ENCODE peak calls at places on chromosome 14, in six cellular contexts. One of them, this sample, is unnamed. For H3K27me3, the result is how much of the 10 kb centered on the place peaks cover.

GRCh38 chr14:74875204-74875603 is 741 bp downstream of the PROX2 start:
- DNase-seq in mesendoderm: no peak
- DNase-seq in Caco-2: no peak
- DNase-seq in tibial nerve: no peak
- DNase-seq in adipocyte: no peak
- DNase-seq in thyroid gland: no peak
- DNase-seq in this sample: no peak

GRCh38 chr14:61350427-61350826 is 29.0 kb downstream of the PRKCH start:
- DNase-seq in mesendoderm: no peak
- DNase-seq in Caco-2: no peak
- DNase-seq in tibial nerve: no peak
- DNase-seq in adipocyte: no peak
- DNase-seq in thyroid gland: no peak
- DNase-seq in this sample: no peak

GRCh38 chr14:105528197-105528858 is 1.9 kb downstream of the TMEM121 start:
- DNase-seq in mesendoderm: peak
- DNase-seq in Caco-2: peak
- DNase-seq in tibial nerve: peak
- DNase-seq in adipocyte: peak
- DNase-seq in thyroid gland: peak
- DNase-seq in this sample: peak

GRCh38 chr14:79641371-79641770 is 569.9 kb downstream of the DIO2 start:
- DNase-seq in mesendoderm: no peak
- DNase-seq in Caco-2: no peak
- DNase-seq in tibial nerve: no peak
- DNase-seq in adipocyte: no peak
- DNase-seq in thyroid gland: no peak
- DNase-seq in this sample: no peak

GRCh38 chr14:74429221-74429691 is 3.2 kb upstream of the SYNDIG1L start:
- DNase-seq in mesendoderm: peak
- DNase-seq in Caco-2: no peak
- DNase-seq in tibial nerve: no peak
- DNase-seq in adipocyte: no peak
- DNase-seq in thyroid gland: no peak
- DNase-seq in this sample: no peak

GRCh38 chr14:91233936-91234790 is 10.3 kb downstream of the GPR68 start:
- DNase-seq in mesendoderm: no peak
- DNase-seq in Caco-2: no peak
- DNase-seq in tibial nerve: no peak
- DNase-seq in adipocyte: no peak
- DNase-seq in thyroid gland: no peak
- DNase-seq in this sample: no peak

GRCh38 chr14:75572104-75572503 is 6.3 kb upstream of the FLVCR2 start:
- DNase-seq in mesendoderm: no peak
- DNase-seq in Caco-2: no peak
- DNase-seq in tibial nerve: no peak
- DNase-seq in adipocyte: no peak
- DNase-seq in thyroid gland: no peak
- DNase-seq in this sample: no peak

GRCh38 chr14:21498540-21499526 is 12.3 kb downstream of the METTL3 start:
- DNase-seq in mesendoderm: peak
- DNase-seq in Caco-2: peak
- DNase-seq in tibial nerve: no peak
- DNase-seq in adipocyte: peak
- DNase-seq in thyroid gland: no peak
- DNase-seq in this sample: no peak

GRCh38 chr14:66662374-66662773 is 154.4 kb downstream of the GPHN start:
- DNase-seq in mesendoderm: peak
- DNase-seq in Caco-2: peak
- DNase-seq in tibial nerve: no peak
- DNase-seq in adipocyte: peak
- DNase-seq in thyroid gland: no peak
- DNase-seq in this sample: no peak

GRCh38 chr14:105858676-105859025 is 332.3 kb downstream of the TMEM121 start:
- DNase-seq in mesendoderm: no peak
- DNase-seq in Caco-2: no peak
- DNase-seq in tibial nerve: peak
- DNase-seq in adipocyte: no peak
- DNase-seq in thyroid gland: no peak
- DNase-seq in this sample: no peak

GRCh38 chr14:95387826-95388445 is 68.2 kb upstream of the CLMN start:
- DNase-seq in mesendoderm: no peak
- DNase-seq in Caco-2: no peak
- DNase-seq in tibial nerve: no peak
- DNase-seq in adipocyte: no peak
- DNase-seq in thyroid gland: no peak
- DNase-seq in this sample: no peak

GRCh38 chr14:95386536-95386935 is 66.8 kb upstream of the CLMN start:
- DNase-seq in mesendoderm: peak
- DNase-seq in Caco-2: no peak
- DNase-seq in tibial nerve: no peak
- DNase-seq in adipocyte: no peak
- DNase-seq in thyroid gland: no peak
- DNase-seq in this sample: no peak

GRCh38 chr14:95392841-95393240 is 73.1 kb upstream of the CLMN start:
- DNase-seq in mesendoderm: no peak
- DNase-seq in Caco-2: no peak
- DNase-seq in tibial nerve: no peak
- DNase-seq in adipocyte: no peak
- DNase-seq in thyroid gland: no peak
- DNase-seq in this sample: no peak

GRCh38 chr14:95388699-95389098 is 69.0 kb upstream of the CLMN start:
- DNase-seq in mesendoderm: no peak
- DNase-seq in Caco-2: no peak
- DNase-seq in tibial nerve: no peak
- DNase-seq in adipocyte: no peak
- DNase-seq in thyroid gland: no peak
- DNase-seq in this sample: no peak

GRCh38 chr14:95389471-95390011 is 69.8 kb upstream of the CLMN start:
- DNase-seq in mesendoderm: no peak
- DNase-seq in Caco-2: no peak
- DNase-seq in tibial nerve: peak
- DNase-seq in adipocyte: no peak
- DNase-seq in thyroid gland: peak
- DNase-seq in this sample: peak
- H3K27me3 ChIP-seq in mesendoderm: under half
- H3K27me3 ChIP-seq in Caco-2: under half
- H3K27me3 ChIP-seq in tibial nerve: under half
- H3K27me3 ChIP-seq in adipocyte: under half
- H3K27me3 ChIP-seq in thyroid gland: under half
- H3K27me3 ChIP-seq in this sample: under half

DNA sequence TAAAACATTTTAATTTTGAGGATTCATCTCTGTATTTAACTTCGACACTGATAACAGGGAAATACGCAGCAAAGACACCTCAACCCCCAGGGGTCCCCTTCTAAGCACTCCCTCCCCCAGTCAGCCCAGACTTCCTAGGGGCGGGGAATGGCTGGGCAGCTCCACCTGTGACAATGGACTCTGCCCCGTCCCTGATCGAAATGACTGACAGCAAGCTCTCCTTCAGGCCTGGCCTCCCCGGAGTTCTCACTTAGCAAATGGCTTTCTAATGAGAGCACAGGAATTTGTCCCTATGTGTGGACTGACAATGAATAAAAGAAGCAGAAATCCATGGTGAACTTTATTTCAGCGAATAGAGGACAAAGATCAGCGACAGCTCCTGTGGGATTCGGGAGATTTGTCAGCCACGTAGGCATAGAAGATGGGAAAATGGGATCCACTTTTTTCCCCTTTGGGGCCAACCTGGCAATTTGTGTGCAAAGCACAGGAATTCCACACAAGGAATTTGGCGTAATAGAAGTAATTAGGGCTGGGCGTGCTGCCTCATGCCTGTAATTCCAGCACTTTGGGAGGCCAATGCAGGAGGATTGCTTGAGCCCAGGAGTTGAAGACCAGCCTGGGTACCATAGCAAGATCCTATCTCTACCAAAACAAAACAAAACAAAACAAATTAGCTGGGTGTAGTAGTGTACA is 63.8 kb downstream of the TNFAIP2 start:
- DNase-seq in mesendoderm: peak
- DNase-seq in Caco-2: peak
- DNase-seq in tibial nerve: no peak
- DNase-seq in adipocyte: no peak
- DNase-seq in thyroid gland: no peak
- DNase-seq in this sample: no peak
- H3K27me3 ChIP-seq in mesendoderm: under half
- H3K27me3 ChIP-seq in Caco-2: under half
- H3K27me3 ChIP-seq in tibial nerve: half or more
- H3K27me3 ChIP-seq in adipocyte: under half
- H3K27me3 ChIP-seq in thyroid gland: under half
- H3K27me3 ChIP-seq in this sample: under half

DNA sequence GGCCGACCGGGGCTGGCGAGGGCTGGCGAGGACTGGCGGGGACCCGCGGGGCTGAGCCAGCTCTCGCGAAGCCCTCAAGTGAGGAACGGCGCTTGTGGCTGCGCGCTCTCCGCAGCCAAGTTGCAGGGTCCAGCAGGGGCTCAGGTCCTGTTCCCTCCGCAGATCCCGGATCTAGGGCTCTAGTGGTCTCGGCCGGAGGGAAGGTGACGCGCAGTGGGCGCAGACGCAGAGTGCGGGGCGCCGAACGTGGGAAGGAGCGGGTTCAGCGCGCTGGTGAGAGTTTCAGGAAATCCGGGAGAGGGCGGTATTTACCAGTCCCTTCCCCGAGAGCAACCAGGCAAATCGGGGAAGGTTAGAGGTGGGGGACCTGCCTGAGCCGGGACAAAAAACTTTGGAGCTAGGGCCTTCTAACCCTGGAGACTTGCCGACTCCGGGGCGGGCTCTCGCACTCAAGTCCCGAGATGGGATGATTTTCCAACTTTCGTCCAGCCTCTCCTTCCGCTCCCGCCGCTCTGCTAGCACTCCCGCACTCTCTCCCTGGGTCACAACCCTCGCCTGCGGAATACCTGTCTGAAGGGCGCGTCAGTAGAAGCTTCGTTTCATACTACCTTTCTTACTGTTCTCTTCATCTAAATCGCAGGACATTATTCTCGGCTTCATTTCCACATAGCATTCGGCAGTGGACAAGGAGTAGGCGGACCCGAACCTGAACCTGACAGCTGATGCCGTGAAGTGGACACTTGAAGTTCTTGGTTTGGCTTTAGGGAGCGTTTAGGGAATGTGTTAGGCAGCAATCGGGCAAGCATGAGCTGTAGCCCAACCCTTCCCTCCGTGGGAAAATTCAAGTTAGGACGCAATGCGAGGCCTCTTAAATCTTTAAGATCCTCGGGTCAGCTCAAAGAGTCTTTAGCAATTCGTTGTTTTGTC is 13.6 kb upstream of the PAX9 start:
- DNase-seq in mesendoderm: peak
- DNase-seq in Caco-2: peak
- DNase-seq in tibial nerve: no peak
- DNase-seq in adipocyte: peak
- DNase-seq in thyroid gland: peak
- DNase-seq in this sample: no peak
- H3K27me3 ChIP-seq in mesendoderm: half or more
- H3K27me3 ChIP-seq in Caco-2: under half
- H3K27me3 ChIP-seq in tibial nerve: half or more
- H3K27me3 ChIP-seq in adipocyte: half or more
- H3K27me3 ChIP-seq in thyroid gland: under half
- H3K27me3 ChIP-seq in this sample: half or more

GRCh38 chr14:72549026-72549425 is 344.9 kb downstream of the DPF3 start:
- DNase-seq in mesendoderm: no peak
- DNase-seq in Caco-2: no peak
- DNase-seq in tibial nerve: no peak
- DNase-seq in adipocyte: no peak
- DNase-seq in thyroid gland: no peak
- DNase-seq in this sample: no peak

GRCh38 chr14:72552236-72552635 is 341.7 kb downstream of the DPF3 start:
- DNase-seq in mesendoderm: peak
- DNase-seq in Caco-2: no peak
- DNase-seq in tibial nerve: no peak
- DNase-seq in adipocyte: no peak
- DNase-seq in thyroid gland: no peak
- DNase-seq in this sample: no peak

GRCh38 chr14:72549848-72550247 is 344.1 kb downstream of the DPF3 start:
- DNase-seq in mesendoderm: no peak
- DNase-seq in Caco-2: no peak
- DNase-seq in tibial nerve: no peak
- DNase-seq in adipocyte: no peak
- DNase-seq in thyroid gland: no peak
- DNase-seq in this sample: no peak

GRCh38 chr14:72547999-72548398 is 345.9 kb downstream of the DPF3 start:
- DNase-seq in mesendoderm: no peak
- DNase-seq in Caco-2: no peak
- DNase-seq in tibial nerve: no peak
- DNase-seq in adipocyte: no peak
- DNase-seq in thyroid gland: no peak
- DNase-seq in this sample: no peak

GRCh38 chr14:72550513-72550912 is 343.4 kb downstream of the DPF3 start:
- DNase-seq in mesendoderm: no peak
- DNase-seq in Caco-2: no peak
- DNase-seq in tibial nerve: no peak
- DNase-seq in adipocyte: no peak
- DNase-seq in thyroid gland: no peak
- DNase-seq in this sample: no peak
- H3K27me3 ChIP-seq in mesendoderm: under half
- H3K27me3 ChIP-seq in Caco-2: under half
- H3K27me3 ChIP-seq in tibial nerve: under half
- H3K27me3 ChIP-seq in adipocyte: under half
- H3K27me3 ChIP-seq in thyroid gland: under half
- H3K27me3 ChIP-seq in this sample: under half

GRCh38 chr14:69953266-69953905 is 74.2 kb downstream of the SMOC1 start:
- DNase-seq in mesendoderm: no peak
- DNase-seq in Caco-2: no peak
- DNase-seq in tibial nerve: no peak
- DNase-seq in adipocyte: no peak
- DNase-seq in thyroid gland: peak
- DNase-seq in this sample: no peak

GRCh38 chr14:69957986-69958385 is 78.8 kb downstream of the SMOC1 start:
- DNase-seq in mesendoderm: no peak
- DNase-seq in Caco-2: no peak
- DNase-seq in tibial nerve: no peak
- DNase-seq in adipocyte: no peak
- DNase-seq in thyroid gland: no peak
- DNase-seq in this sample: no peak

GRCh38 chr14:69956970-69957369 is 77.8 kb downstream of the SMOC1 start:
- DNase-seq in mesendoderm: no peak
- DNase-seq in Caco-2: no peak
- DNase-seq in tibial nerve: no peak
- DNase-seq in adipocyte: no peak
- DNase-seq in thyroid gland: no peak
- DNase-seq in this sample: no peak

GRCh38 chr14:69959136-69959535 is 79.9 kb downstream of the SMOC1 start:
- DNase-seq in mesendoderm: no peak
- DNase-seq in Caco-2: no peak
- DNase-seq in tibial nerve: no peak
- DNase-seq in adipocyte: no peak
- DNase-seq in thyroid gland: no peak
- DNase-seq in this sample: no peak

GRCh38 chr14:69955855-69956567 is 76.8 kb downstream of the SMOC1 start:
- DNase-seq in mesendoderm: no peak
- DNase-seq in Caco-2: no peak
- DNase-seq in tibial nerve: no peak
- DNase-seq in adipocyte: no peak
- DNase-seq in thyroid gland: peak
- DNase-seq in this sample: no peak
- H3K27me3 ChIP-seq in mesendoderm: under half
- H3K27me3 ChIP-seq in Caco-2: under half
- H3K27me3 ChIP-seq in tibial nerve: under half
- H3K27me3 ChIP-seq in adipocyte: under half
- H3K27me3 ChIP-seq in thyroid gland: under half
- H3K27me3 ChIP-seq in this sample: under half

GRCh38 chr14:36518586-36519430 is 1.2 kb downstream of the NKX2-1 start:
- DNase-seq in mesendoderm: peak
- DNase-seq in Caco-2: no peak
- DNase-seq in tibial nerve: no peak
- DNase-seq in adipocyte: peak
- DNase-seq in thyroid gland: no peak
- DNase-seq in this sample: no peak
- H3K27me3 ChIP-seq in mesendoderm: half or more
- H3K27me3 ChIP-seq in Caco-2: under half
- H3K27me3 ChIP-seq in tibial nerve: half or more
- H3K27me3 ChIP-seq in adipocyte: half or more
- H3K27me3 ChIP-seq in thyroid gland: under half
- H3K27me3 ChIP-seq in this sample: half or more